ENCODE peak calls at places on chromosome 14, in six cellular contexts. Z, J, C, Y, F and U are unnamed samples.

GRCh38 chr14:22973217-22974032 is 8.9 kb downstream of the AJUBA start:
- DNase-seq in F (peak), C (peak), Y (no peak), J (peak), Z (no peak), U (no peak)

GRCh38 chr14:22460461-22461195 is 128.4 kb downstream of the DAD1 start:
- DNase-seq in F (no peak), Y (no peak), C (no peak), J (no peak), Z (no peak), U (no peak)

GRCh38 chr14:60095781-60096450 is 4.2 kb downstream of the PCNX4 start:
- DNase-seq in Y (no peak), C (no peak), F (no peak), Z (no peak), J (no peak), U (no peak)

GRCh38 chr14:58656671-58657411 is 19.1 kb downstream of the DACT1 start:
- DNase-seq in F (no peak), Y (no peak), C (no peak), Z (no peak), J (no peak), U (no peak)

GRCh38 chr14:55301722-55302121 is 30.5 kb downstream of the FBXO34 start:
- DNase-seq in Y (no peak), Z (no peak), C (no peak), F (no peak), J (no peak), U (no peak)

GRCh38 chr14:38255673-38256357 is at the start of gene CLEC14A:
- DNase-seq in J (no peak), Y (no peak), F (no peak), Z (no peak), C (no peak), U (no peak)

GRCh38 chr14:54002653-54003052 is 46.0 kb upstream of the BMP4 start:
- DNase-seq in J (peak), F (no peak), Y (no peak), Z (no peak), C (peak), U (no peak)

GRCh38 chr14:23044840-23045239 is 2.8 kb downstream of the PSMB11 start:
- DNase-seq in F (no peak), C (no peak), Z (no peak), Y (no peak), J (no peak), U (no peak)

GRCh38 chr14:76765461-76765931 is 4.2 kb downstream of the VASH1 start:
- DNase-seq in Y (no peak), F (no peak), Z (no peak), J (no peak), C (no peak), U (no peak)

GRCh38 chr14:26930576-26930975 is 332.7 kb upstream of the NOVA1 start:
- DNase-seq in F (no peak), Z (no peak), C (no peak), Y (no peak), J (no peak), U (no peak)

GRCh38 chr14:56273151-56273550 is 154.9 kb downstream of the PELI2 start:
- DNase-seq in Y (no peak), F (no peak), Z (no peak), J (no peak), C (no peak), U (no peak)